ENCODE peak calls at places on chromosomes 4 and X, in six cellular contexts. One of them, this sample, is unnamed.

GRCh38 chr4:72895408-72895807 is 174.1 kb downstream of the COX18 start:
- DNase-seq in adipocyte: no peak
- DNase-seq in cardiac septum: no peak
- DNase-seq in upper lobe of right lung: no peak
- DNase-seq in posterior cingulate gyrus: no peak
- DNase-seq in NCI-H1092: no peak
- DNase-seq in this sample: no peak

GRCh38 chr4:156558365-156559025 is 413.1 kb downstream of the PDGFC start:
- DNase-seq in NCI-H1092: no peak
- DNase-seq in upper lobe of right lung: no peak
- DNase-seq in posterior cingulate gyrus: no peak
- DNase-seq in cardiac septum: no peak
- DNase-seq in adipocyte: no peak
- DNase-seq in this sample: peak

GRCh38 chrX:129718701-129719100 is 20.1 kb upstream of the XPNPEP2 start:
- DNase-seq in NCI-H1092: no peak
- DNase-seq in adipocyte: no peak
- DNase-seq in upper lobe of right lung: no peak
- DNase-seq in cardiac septum: peak
- DNase-seq in posterior cingulate gyrus: no peak
- DNase-seq in this sample: no peak

GRCh38 chrX:136839196-136839595 is 41.3 kb downstream of the RBMX start:
- DNase-seq in posterior cingulate gyrus: no peak
- DNase-seq in NCI-H1092: no peak
- DNase-seq in cardiac septum: no peak
- DNase-seq in adipocyte: peak
- DNase-seq in upper lobe of right lung: no peak
- DNase-seq in this sample: no peak

GRCh38 chr4:162791321-162791720 is 375.4 kb downstream of the NAF1 start:
- DNase-seq in adipocyte: no peak
- DNase-seq in NCI-H1092: no peak
- DNase-seq in posterior cingulate gyrus: no peak
- DNase-seq in upper lobe of right lung: no peak
- DNase-seq in cardiac septum: no peak
- DNase-seq in this sample: no peak

GRCh38 chrX:136754641-136755040 is 26.1 kb downstream of the ARHGEF6 start:
- DNase-seq in adipocyte: no peak
- DNase-seq in NCI-H1092: peak
- DNase-seq in posterior cingulate gyrus: peak
- DNase-seq in cardiac septum: peak
- DNase-seq in upper lobe of right lung: no peak
- DNase-seq in this sample: no peak

GRCh38 chr4:68447201-68447600 is at the start of gene TMPRSS11E:
- DNase-seq in adipocyte: no peak
- DNase-seq in cardiac septum: no peak
- DNase-seq in posterior cingulate gyrus: no peak
- DNase-seq in NCI-H1092: no peak
- DNase-seq in upper lobe of right lung: no peak
- DNase-seq in this sample: no peak

GRCh38 chr4:74855879-74856278 is 61.6 kb upstream of the BTC start:
- DNase-seq in NCI-H1092: no peak
- DNase-seq in posterior cingulate gyrus: no peak
- DNase-seq in adipocyte: no peak
- DNase-seq in cardiac septum: no peak
- DNase-seq in upper lobe of right lung: no peak
- DNase-seq in this sample: peak

GRCh38 chr4:6123541-6123940 is 76.8 kb downstream of the JAKMIP1 start:
- DNase-seq in upper lobe of right lung: no peak
- DNase-seq in posterior cingulate gyrus: no peak
- DNase-seq in adipocyte: no peak
- DNase-seq in NCI-H1092: no peak
- DNase-seq in cardiac septum: peak
- DNase-seq in this sample: no peak

This sample was measured in SHP77.